ENCODE peak calls at places on chromosomes 5 and 9, in seven cellular contexts. W is cardiac muscle cell, F is HL-60, H is uterus, N is GM23338, A is ovary, Z is OCI-LY7. Q is an unnamed sample.

GRCh38 chr5:176780951-176781350 is 29.4 kb upstream of the UNC5A start:
- DNase-seq in W (peak), F (no peak), H (no peak), N (no peak), A (no peak), Z (no peak), Q (no peak)

GRCh38 chr5:107472620-107473064 is 198.1 kb downstream of the EFNA5 start:
- DNase-seq in W (no peak), F (no peak), H (no peak), N (peak), A (no peak), Z (no peak), Q (no peak)

GRCh38 chr9:33506626-33507370 is 17.3 kb upstream of the ANKRD18B start:
- DNase-seq in W (no peak), F (no peak), H (no peak), N (no peak), A (no peak), Z (no peak), Q (no peak)

GRCh38 chr5:116778015-116778414 is 203.4 kb upstream of the SEMA6A start:
- DNase-seq in W (peak), F (no peak), H (no peak), N (peak), A (peak), Z (no peak), Q (no peak)

GRCh38 chr5:90307386-90308181 is 102.0 kb downstream of the CETN3 start:
- DNase-seq in W (no peak), F (no peak), H (no peak), N (no peak), A (no peak), Z (no peak), Q (no peak)

GRCh38 chr9:135582966-135583685 is 21.6 kb downstream of the PAEP start:
- DNase-seq in W (no peak), F (no peak), H (no peak), N (no peak), A (no peak), Z (no peak), Q (no peak)

GRCh38 chr5:80752427-80752826 is 97.6 kb upstream of the DHFR start:
- DNase-seq in W (no peak), F (no peak), H (no peak), N (no peak), A (no peak), Z (no peak), Q (no peak)

GRCh38 chr9:123686131-123686848 is 243.6 kb downstream of the DENND1A start:
- DNase-seq in W (peak), F (no peak), H (no peak), N (no peak), A (no peak), Z (no peak), Q (no peak)

GRCh38 chr9:136576269-136576626 is 30.4 kb upstream of the NOTCH1 start:
- DNase-seq in W (no peak), F (no peak), H (no peak), N (no peak), A (no peak), Z (no peak), Q (no peak)

GRCh38 chr9:69815313-69815712 is 5.3 kb upstream of the CFAP95 start:
- DNase-seq in W (no peak), F (no peak), H (no peak), N (no peak), A (no peak), Z (no peak), Q (no peak)

GRCh38 chr9:37262410-37262809 is 142.0 kb downstream of the ZCCHC7 start:
- DNase-seq in W (peak), F (no peak), H (no peak), N (peak), A (no peak), Z (no peak), Q (no peak)

GRCh38 chr5:14463629-14464028 is 118.0 kb upstream of the OTULINL start:
- DNase-seq in W (no peak), F (peak), H (peak), N (no peak), A (no peak), Z (no peak), Q (no peak)

GRCh38 chr9:135507104-135508035 is 6.9 kb downstream of the MRPS2 start:
- DNase-seq in W (no peak), F (no peak), H (no peak), N (no peak), A (peak), Z (no peak), Q (no peak)

GRCh38 chr9:125106285-125106893 is 36.9 kb downstream of the SCAI start:
- DNase-seq in W (no peak), F (no peak), H (no peak), N (no peak), A (no peak), Z (no peak), Q (no peak)

GRCh38 chr5:121384359-121384758 is 467.3 kb upstream of the FTMT start:
- DNase-seq in W (no peak), F (no peak), H (no peak), N (peak), A (no peak), Z (no peak), Q (no peak)

GRCh38 chr5:20276061-20276958 is 288.3 kb upstream of the CDH18 start:
- DNase-seq in W (no peak), F (no peak), H (no peak), N (peak), A (no peak), Z (no peak), Q (no peak)

GRCh38 chr9:17204611-17205165 is 69.8 kb downstream of the CNTLN start:
- DNase-seq in W (peak), F (no peak), H (no peak), N (peak), A (no peak), Z (no peak), Q (no peak)

GRCh38 chr9:14320272-14321245 is 6.6 kb upstream of the NFIB start:
- DNase-seq in W (no peak), F (no peak), H (no peak), N (no peak), A (peak), Z (peak), Q (no peak)

GRCh38 chr9:121267689-121268597 is at the start of gene GSN:
- DNase-seq in W (peak), F (peak), H (peak), N (peak), A (peak), Z (peak), Q (peak)
- H3K4me3 ChIP-seq in W (peak), F (peak), H (peak), N (peak), A (peak), Z (peak), Q (peak)

GRCh38 chr5:159058928-159059636 is 40.6 kb downstream of the EBF1 start:
- DNase-seq in W (no peak), F (no peak), H (no peak), N (no peak), A (no peak), Z (no peak), Q (no peak)
- H3K27ac ChIP-seq in W (no peak), F (no peak), H (peak), N (no peak), A (no peak), Z (no peak), Q (peak)

GRCh38 chr5:71658916-71659661 is 60.0 kb upstream of the CARTPT start:
- DNase-seq in W (no peak), F (no peak), H (no peak), N (peak), A (no peak), Z (no peak), Q (no peak)
- TF ChIP-seq CTCF in W (peak), F (no peak), H (no peak), N (peak), A (no peak), Z (peak), Q (no peak)

GRCh38 chr5:150303660-150304411 is 1.1 kb upstream of the ARSI start:
- DNase-seq in W (no peak), F (no peak), H (peak), N (peak), A (no peak), Z (no peak), Q (no peak)

GRCh38 chr5:150301170-150301505 is 1.6 kb downstream of the ARSI start:
- DNase-seq in W (no peak), F (no peak), H (peak), N (no peak), A (no peak), Z (no peak), Q (no peak)

GRCh38 chr5:150301901-150302300 is 804 bp downstream of the ARSI start:
- DNase-seq in W (no peak), F (no peak), H (no peak), N (peak), A (no peak), Z (no peak), Q (no peak)

GRCh38 chr5:150303070-150303595 is 428 bp upstream of the ARSI start:
- DNase-seq in W (no peak), F (no peak), H (no peak), N (peak), A (no peak), Z (no peak), Q (no peak)

GRCh38 chr5:150302301-150303069 is at the start of gene ARSI:
- DNase-seq in W (peak), F (no peak), H (peak), N (peak), A (peak), Z (no peak), Q (no peak)
- H3K4me3 ChIP-seq in W (peak), F (no peak), H (peak), N (peak), A (peak), Z (no peak), Q (peak)

GRCh38 chr9:79623799-79624721 is 52.3 kb downstream of the TLE4 start:
- DNase-seq in W (no peak), F (peak), H (no peak), N (no peak), A (peak), Z (peak), Q (no peak)
- H3K27ac ChIP-seq in W (no peak), F (peak), H (no peak), N (no peak), A (no peak), Z (peak), Q (no peak)

DNA sequence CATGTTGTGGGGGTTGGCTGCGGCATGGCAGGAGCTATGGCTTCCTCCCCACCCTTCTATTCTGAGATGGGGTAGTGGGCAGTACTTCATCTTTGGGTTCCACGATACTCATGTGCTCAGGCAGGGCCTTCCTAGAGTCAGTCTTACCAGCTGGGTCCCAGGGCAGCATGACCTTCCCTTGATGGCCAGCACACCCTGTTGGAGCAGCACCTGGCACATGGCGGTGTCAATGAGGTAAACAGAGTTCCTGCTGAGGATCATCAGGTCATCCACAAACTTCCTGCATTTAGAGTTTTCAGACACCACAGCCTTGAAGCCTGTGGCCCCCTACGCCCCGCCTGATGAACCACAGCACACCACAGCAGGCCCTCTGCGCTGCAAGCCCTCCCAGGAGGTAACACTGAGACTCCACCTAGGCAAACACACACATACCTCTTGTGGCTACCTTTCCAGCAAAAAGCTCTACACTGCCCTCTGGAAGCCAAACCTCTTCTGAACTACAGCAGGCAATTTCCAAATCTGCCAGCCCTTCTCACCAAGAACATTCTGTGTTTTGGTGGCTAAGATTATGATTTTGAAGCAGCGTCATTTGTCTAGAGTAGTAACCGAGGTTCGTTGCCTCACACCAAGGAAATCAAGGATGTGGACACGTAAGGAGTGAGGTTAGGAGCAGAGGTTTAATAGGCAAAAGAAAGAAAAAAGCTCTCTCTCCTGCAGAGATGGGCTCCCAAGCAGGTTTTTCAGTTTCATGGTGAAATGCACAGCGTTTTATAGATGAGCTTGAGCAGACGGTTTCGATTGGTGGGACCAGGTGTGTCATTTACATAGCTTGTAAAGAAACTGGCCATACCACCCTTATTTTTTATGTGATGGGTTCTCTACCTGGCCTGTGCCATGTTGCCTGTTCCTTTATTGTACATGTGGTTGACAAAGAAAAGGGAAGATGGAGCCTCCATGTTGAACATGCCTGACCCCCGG is 20.3 kb upstream of the TMEM174 start:
- DNase-seq in W (no peak), F (no peak), H (no peak), N (peak), A (no peak), Z (no peak), Q (no peak)
- TF ChIP-seq CTCF in W (no peak), F (no peak), H (no peak), N (peak), A (no peak), Z (peak), Q (no peak)

DNA sequence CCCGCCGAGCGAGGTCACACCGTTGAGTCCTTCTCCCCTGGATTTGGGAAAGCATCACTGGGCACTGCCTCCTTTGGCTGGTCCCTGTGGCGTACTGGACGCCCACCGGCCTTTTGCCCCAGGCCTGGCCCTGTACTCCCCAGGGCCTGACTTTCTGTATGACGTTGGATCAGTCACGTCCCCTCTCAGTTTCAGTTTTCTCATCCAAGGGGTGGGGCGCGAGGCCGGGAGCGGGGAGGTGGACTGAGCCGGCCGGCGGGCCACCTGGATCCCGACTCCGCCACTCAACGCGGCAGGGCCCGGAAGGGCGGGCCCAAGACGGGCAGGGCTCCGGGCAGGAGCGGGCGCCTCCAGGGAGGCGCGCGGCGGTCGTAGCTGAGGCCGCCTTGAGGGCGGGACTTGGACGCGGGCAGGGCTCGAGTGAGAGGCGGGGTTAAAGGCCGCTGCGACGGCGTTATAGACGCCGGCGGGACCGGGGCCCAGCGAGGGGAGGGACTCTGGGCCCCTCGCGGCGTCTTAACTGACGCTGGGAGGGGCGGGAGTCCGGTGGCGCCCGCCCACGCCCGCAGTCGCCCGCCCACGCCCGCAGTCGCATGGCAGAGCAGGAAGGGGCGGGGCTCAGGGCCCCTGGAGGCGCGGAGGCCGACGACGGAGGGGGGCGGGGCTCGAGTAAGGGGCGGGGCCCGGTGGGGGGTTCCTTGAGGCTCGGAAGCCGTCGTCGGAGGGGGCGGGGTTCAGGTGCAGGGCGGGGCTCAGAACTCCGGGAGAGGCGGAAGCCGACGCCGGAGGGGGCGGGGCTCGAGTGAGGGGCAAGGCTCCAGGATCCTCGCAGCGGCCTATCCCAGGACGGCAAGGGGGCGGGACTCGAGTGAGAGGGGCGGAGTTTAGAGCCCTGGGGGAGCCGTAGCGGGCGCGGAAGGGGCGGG is 549 bp upstream of the CARD19 start:
- DNase-seq in W (peak), F (peak), H (peak), N (peak), A (peak), Z (peak), Q (peak)
- H3K4me3 ChIP-seq in W (peak), F (peak), H (peak), N (peak), A (peak), Z (peak), Q (peak)

GRCh38 chr5:160272889-160273288 is 39.5 kb downstream of the CCNJL start:
- DNase-seq in W (no peak), F (no peak), H (no peak), N (no peak), A (no peak), Z (no peak), Q (no peak)

GRCh38 chr5:160269017-160269416 is 39.7 kb downstream of the FABP6 start:
- DNase-seq in W (no peak), F (peak), H (peak), N (no peak), A (peak), Z (no peak), Q (peak)

GRCh38 chr5:160272041-160272663 is 40.2 kb downstream of the CCNJL start:
- DNase-seq in W (no peak), F (no peak), H (no peak), N (no peak), A (no peak), Z (no peak), Q (no peak)

GRCh38 chr5:160270704-160271103 is 41.4 kb downstream of the FABP6 start:
- DNase-seq in W (no peak), F (no peak), H (no peak), N (no peak), A (no peak), Z (no peak), Q (no peak)

DNA sequence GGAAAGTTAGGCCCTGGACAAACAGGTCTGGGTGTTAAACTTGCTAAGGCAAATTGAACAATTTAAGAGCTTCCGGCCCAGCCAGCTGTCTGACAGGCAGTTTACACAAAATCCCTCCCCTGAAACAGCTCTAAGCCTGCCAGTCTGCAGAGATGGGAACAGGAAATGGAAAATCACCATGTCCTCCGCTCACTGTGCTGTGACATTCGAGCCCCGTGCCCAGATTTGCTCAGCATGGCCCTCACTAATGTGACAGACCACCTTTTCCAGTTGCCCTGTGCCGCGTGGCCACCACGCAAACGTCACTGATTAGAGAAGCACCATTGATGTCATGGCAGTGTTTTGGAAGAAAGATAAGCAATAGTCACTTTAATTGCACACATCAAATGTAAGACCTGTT is 41.0 kb downstream of the CCNJL start:
- DNase-seq in W (peak), F (no peak), H (no peak), N (peak), A (no peak), Z (peak), Q (no peak)
- H3K27ac ChIP-seq in W (peak), F (no peak), H (no peak), N (peak), A (no peak), Z (no peak), Q (peak)

GRCh38 chr9:132459661-132460060 is 49.6 kb downstream of the CFAP77 start:
- DNase-seq in W (no peak), F (no peak), H (no peak), N (no peak), A (no peak), Z (no peak), Q (no peak)

GRCh38 chr9:132460240-132460639 is 50.2 kb downstream of the CFAP77 start:
- DNase-seq in W (no peak), F (no peak), H (no peak), N (no peak), A (no peak), Z (no peak), Q (no peak)

GRCh38 chr9:132457508-132457907 is 47.5 kb downstream of the CFAP77 start:
- DNase-seq in W (no peak), F (no peak), H (no peak), N (no peak), A (no peak), Z (no peak), Q (no peak)

GRCh38 chr9:132456241-132456640 is 46.2 kb downstream of the CFAP77 start:
- DNase-seq in W (no peak), F (no peak), H (no peak), N (no peak), A (no peak), Z (no peak), Q (no peak)

DNA sequence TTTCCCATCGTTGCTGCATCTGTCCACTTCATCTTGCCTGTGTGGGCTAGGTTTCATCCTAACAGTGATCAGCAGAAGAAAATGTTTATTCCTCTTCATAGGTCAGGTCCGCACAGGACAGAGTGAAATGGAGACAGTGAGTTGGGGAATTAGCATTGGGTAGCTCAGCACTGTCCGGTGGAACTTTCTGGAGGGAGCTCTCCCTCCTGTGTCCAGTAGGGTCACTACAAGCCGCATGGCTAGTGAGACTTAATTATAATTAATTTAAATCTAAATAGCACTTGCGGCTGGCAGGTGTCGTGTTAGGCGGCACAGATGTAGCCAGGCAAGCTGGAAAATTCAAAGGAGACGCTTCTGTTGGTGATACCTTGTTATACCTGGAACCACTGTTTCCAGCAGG is 48.4 kb downstream of the CFAP77 start:
- DNase-seq in W (no peak), F (no peak), H (no peak), N (peak), A (no peak), Z (no peak), Q (no peak)
- TF ChIP-seq CTCF in W (no peak), F (no peak), H (no peak), N (peak), A (no peak), Z (no peak), Q (no peak)

Q was measured in thoracic aorta.